ENCODE peak calls at places on chromosomes 2 and 18, in ten cellular contexts. A is endothelial cell of umbilical vein, Z is breast epithelium, J is sigmoid colon, V is vagina, S is spleen, K is suprapubic skin, X is SK-N-SH, F is stomach, M is transverse colon. D is an unnamed sample.

GRCh38 chr2:157087373-157088005 is 170.0 kb upstream of the GALNT5 start:
- DNase-seq in V (no peak), X (no peak), F (no peak), S (no peak), A (no peak), M (no peak), J (no peak), K (peak), Z (no peak), D (no peak)

GRCh38 chr2:215780313-215780712 is 233.0 kb downstream of the MREG start:
- DNase-seq in K (no peak), X (no peak), S (no peak), J (no peak), M (no peak), Z (no peak), A (no peak), F (no peak), V (no peak), D (no peak)

GRCh38 chr2:180652794-180653193 is 327.6 kb upstream of the UBE2E3 start:
- DNase-seq in A (no peak), J (no peak), M (no peak), Z (no peak), V (no peak), X (no peak), S (no peak), K (no peak), F (no peak), D (no peak)

GRCh38 chr18:68997845-68998244 is 200.0 kb downstream of the CCDC102B start:
- DNase-seq in X (no peak), M (no peak), F (no peak), K (no peak), J (no peak), S (no peak), V (no peak), A (no peak), Z (no peak), D (no peak)

GRCh38 chr2:120508581-120509041 is 162.7 kb downstream of the INHBB start:
- DNase-seq in V (no peak), F (peak), A (peak), J (peak), S (peak), Z (no peak), X (no peak), M (no peak), K (peak), D (no peak)

GRCh38 chr18:435940-436339 is 64.6 kb downstream of the COLEC12 start:
- DNase-seq in F (no peak), Z (no peak), J (no peak), V (no peak), S (no peak), M (no peak), A (no peak), K (no peak), X (no peak), D (no peak)

GRCh38 chr2:237473474-237474453 is 13.3 kb upstream of the MLPH start:
- DNase-seq in J (peak), V (no peak), A (no peak), Z (no peak), K (no peak), M (no peak), S (no peak), X (no peak), F (no peak), D (no peak)

GRCh38 chr18:8232791-8233190 is 376.4 kb upstream of the RAB12 start:
- DNase-seq in A (no peak), X (no peak), S (no peak), M (no peak), Z (no peak), K (no peak), V (no peak), F (no peak), J (no peak), D (no peak)

GRCh38 chr2:96580771-96581170 is 44.2 kb downstream of the ARID5A start:
- DNase-seq in Z (no peak), A (peak), S (no peak), V (no peak), X (peak), J (no peak), F (no peak), M (no peak), K (no peak), D (no peak)

GRCh38 chr2:54701029-54701428 is 22.4 kb upstream of the EML6 start:
- DNase-seq in S (no peak), F (no peak), M (no peak), V (no peak), K (no peak), Z (no peak), J (no peak), A (no peak), X (no peak), D (no peak)

GRCh38 chr2:214881647-214882205 is 72.2 kb upstream of the BARD1 start:
- DNase-seq in M (no peak), K (no peak), F (no peak), A (no peak), X (no peak), J (no peak), Z (no peak), V (no peak), S (no peak), D (no peak)

GRCh38 chr2:66578853-66579158 is 143.9 kb downstream of the MEIS1 start:
- DNase-seq in M (no peak), V (no peak), X (no peak), J (no peak), S (no peak), F (no peak), Z (no peak), A (peak), K (no peak), D (no peak)

GRCh38 chr2:119366161-119366648 is 429 bp downstream of the C2orf76 start:
- DNase-seq in X (no peak), V (no peak), Z (no peak), J (peak), S (no peak), M (peak), F (no peak), A (no peak), K (no peak), D (no peak)

GRCh38 chr2:175010848-175011254 is 5.7 kb upstream of the CHN1 start:
- DNase-seq in K (no peak), S (no peak), Z (no peak), M (no peak), V (no peak), J (no peak), A (peak), F (no peak), X (peak), D (no peak)

GRCh38 chr2:96135621-96136020 is 2.7 kb downstream of the ASTL start:
- DNase-seq in M (no peak), F (no peak), X (no peak), Z (no peak), A (no peak), J (no peak), S (no peak), V (no peak), K (no peak), D (no peak)

GRCh38 chr2:38957972-38958371 is 68.3 kb downstream of the ARHGEF33 start:
- DNase-seq in V (no peak), M (no peak), A (no peak), F (no peak), X (no peak), S (no peak), J (no peak), K (no peak), Z (no peak), D (no peak)

GRCh38 chr2:38959464-38959863 is 69.8 kb downstream of the ARHGEF33 start:
- DNase-seq in J (no peak), K (no peak), M (no peak), V (no peak), S (peak), X (no peak), A (no peak), F (no peak), Z (no peak), D (no peak)

GRCh38 chr2:38966006-38966405 is 76.3 kb downstream of the ARHGEF33 start:
- DNase-seq in S (no peak), K (no peak), X (no peak), F (no peak), Z (no peak), V (no peak), A (no peak), M (no peak), J (no peak), D (no peak)

GRCh38 chr2:38959938-38960608 is 70.4 kb downstream of the ARHGEF33 start:
- DNase-seq in F (peak), M (peak), A (peak), K (peak), V (no peak), J (peak), Z (no peak), X (peak), S (peak), D (no peak)

GRCh38 chr2:38960609-38961320 is 71.1 kb downstream of the ARHGEF33 start:
- DNase-seq in Z (no peak), F (no peak), K (no peak), M (no peak), A (no peak), J (peak), X (no peak), V (no peak), S (no peak), D (no peak)
- H3K4me3 ChIP-seq in Z (peak), F (peak), K (peak), M (no peak), A (no peak), J (peak), X (peak), V (peak), S (peak), D (no peak)

GRCh38 chr18:65628390-65628789 is 122.4 kb upstream of the CDH7 start:
- DNase-seq in K (no peak), X (no peak), F (no peak), J (no peak), A (no peak), V (no peak), S (no peak), Z (no peak), M (no peak), D (no peak)
- TF ChIP-seq POLR2AphosphoS5 in K (no peak), X (no peak), F (no peak), J (no peak), A (no peak), V (no peak), S (no peak), Z (no peak), M (no peak), D (no peak)

GRCh38 chr2:68426446-68426845 is 40.6 kb downstream of the FBXO48 start:
- DNase-seq in J (no peak), Z (no peak), V (no peak), X (no peak), S (no peak), K (no peak), F (no peak), A (no peak), M (no peak), D (no peak)
- H3K4me3 ChIP-seq in J (no peak), Z (no peak), V (no peak), X (no peak), S (no peak), K (no peak), F (no peak), A (no peak), M (no peak), D (no peak)

GRCh38 chr2:28448738-28449100 is 47.1 kb upstream of the PLB1 start:
- DNase-seq in J (peak), M (no peak), X (no peak), F (no peak), S (no peak), A (no peak), K (no peak), Z (no peak), V (no peak), D (no peak)

GRCh38 chr2:28444951-28445350 is 50.9 kb upstream of the PLB1 start:
- DNase-seq in Z (no peak), X (no peak), F (no peak), V (no peak), K (peak), J (peak), S (no peak), A (no peak), M (no peak), D (no peak)

GRCh38 chr2:28442328-28442727 is 49.7 kb downstream of the FOSL2 start:
- DNase-seq in K (no peak), S (no peak), M (no peak), A (no peak), V (no peak), Z (no peak), J (no peak), F (no peak), X (no peak), D (no peak)

GRCh38 chr2:28447943-28448737 is 47.7 kb upstream of the PLB1 start:
- DNase-seq in Z (no peak), K (peak), X (no peak), A (no peak), J (peak), V (no peak), F (no peak), M (no peak), S (no peak), D (peak)

DNA sequence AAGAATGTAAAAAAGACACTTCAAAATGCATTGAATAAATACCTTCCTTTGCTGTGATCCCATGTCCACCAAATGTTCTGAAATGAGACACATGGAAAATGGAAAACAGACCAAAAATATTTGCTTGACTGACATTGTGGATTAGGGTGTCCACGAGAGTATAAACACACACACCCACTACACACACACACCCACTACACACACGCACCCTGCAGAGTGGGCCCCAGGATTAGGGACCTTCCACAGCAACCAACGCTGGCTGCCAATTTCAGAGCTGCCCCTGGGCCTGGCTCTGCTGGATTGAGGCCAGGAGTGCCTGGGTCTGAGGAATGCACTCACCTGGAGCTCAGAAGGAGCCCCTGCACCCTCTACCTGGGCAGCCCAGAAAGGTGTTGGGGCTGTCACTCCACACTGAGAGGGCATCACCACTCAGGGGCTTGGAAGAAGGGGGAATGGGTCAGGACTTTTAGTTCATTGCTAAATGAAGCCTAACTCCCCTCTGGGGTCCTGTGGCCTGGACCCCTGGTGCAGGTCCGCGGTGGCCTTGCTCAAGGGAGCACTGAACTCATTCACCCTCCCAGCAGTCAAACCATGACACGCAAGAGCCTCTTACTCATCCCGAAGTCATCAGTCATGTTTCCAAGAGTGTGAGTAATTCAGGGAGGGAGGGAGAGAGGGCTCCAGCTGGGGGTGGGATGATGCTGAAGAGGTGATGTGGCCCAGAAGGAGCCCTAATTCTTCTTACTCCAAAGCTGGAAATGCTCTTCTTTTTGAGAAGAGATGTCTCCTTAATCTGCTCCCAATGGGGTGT is 50.2 kb upstream of the PLB1 start:
- DNase-seq in F (no peak), Z (no peak), V (no peak), A (peak), K (peak), S (no peak), X (peak), M (no peak), J (no peak), D (no peak)
- TF ChIP-seq POLR2AphosphoS5 in F (no peak), Z (no peak), V (no peak), A (peak), K (no peak), S (no peak), X (peak), M (no peak), J (no peak), D (no peak)

DNA sequence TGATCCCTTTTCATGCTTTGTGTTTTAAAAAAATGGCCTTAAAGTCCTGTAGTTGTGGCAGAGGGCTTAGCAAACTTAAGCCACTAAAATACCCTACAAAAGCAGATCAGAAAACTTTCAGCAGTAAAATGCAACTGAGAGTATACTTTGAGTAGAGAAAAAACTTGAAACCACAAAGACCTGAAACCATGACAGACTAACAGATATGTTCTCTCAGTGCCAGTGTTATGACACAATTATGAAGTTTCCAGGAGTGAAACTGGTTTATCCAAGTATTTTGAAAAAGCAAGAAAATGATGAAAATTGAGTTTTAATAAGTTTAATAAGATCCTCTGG is 74.5 kb downstream of the SPRED2 start:
- DNase-seq in S (no peak), X (no peak), K (no peak), Z (no peak), F (no peak), A (no peak), V (no peak), J (no peak), M (no peak), D (no peak)
- H3K4me3 ChIP-seq in S (no peak), X (no peak), K (no peak), Z (no peak), F (no peak), A (no peak), V (no peak), J (no peak), M (no peak), D (no peak)

DNA sequence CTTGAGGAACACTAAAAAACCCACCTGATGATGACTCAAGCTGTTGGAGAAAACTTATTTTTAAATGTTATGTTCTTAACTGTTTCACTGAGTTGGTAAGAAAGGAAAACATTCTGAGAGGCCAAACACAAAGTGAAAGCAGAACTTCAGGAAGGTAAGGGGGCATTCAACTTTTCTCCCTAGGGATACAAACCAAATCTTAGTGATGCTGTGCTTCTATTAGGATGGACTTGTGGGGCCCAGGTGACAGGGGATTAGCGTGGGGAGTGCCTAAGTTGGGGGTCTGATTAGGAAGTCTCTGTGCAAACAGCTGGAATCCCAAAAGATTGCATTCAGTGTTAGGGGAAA is 18.4 kb downstream of the PDCL3 start:
- DNase-seq in F (no peak), K (no peak), Z (no peak), M (no peak), X (no peak), J (no peak), A (no peak), S (no peak), V (no peak), D (no peak)
- TF ChIP-seq POLR2AphosphoS5 in F (no peak), K (no peak), Z (no peak), M (no peak), X (no peak), J (no peak), A (no peak), S (no peak), V (no peak), D (no peak)

D was measured in SK-N-MC.